ENCODE peak calls at places on chromosomes 16 and 17, in seven cellular contexts. K is endothelial cell of umbilical vein, T is HepG2, J is HCT116, Y is K562, R is GM23338, W is H1. S is an unnamed sample.

GRCh38 chr17:82571855-82572254 is 52.3 kb downstream of the FOXK2 start:
- DNase-seq in K (no peak), T (no peak), J (no peak), Y (no peak), R (no peak), W (no peak), S (no peak)

GRCh38 chr17:4594406-4595349 is 10.3 kb downstream of the SMTNL2 start:
- DNase-seq in K (no peak), T (no peak), J (no peak), Y (peak), R (peak), W (no peak), S (no peak)

GRCh38 chr17:82754297-82755208 is 2.7 kb downstream of the TBCD start:
- DNase-seq in K (no peak), T (no peak), J (peak), Y (peak), R (peak), W (peak), S (no peak)

GRCh38 chr16:12900599-12901203 is 697 bp upstream of the SHISA9 start:
- DNase-seq in K (no peak), T (no peak), J (no peak), Y (no peak), R (peak), W (no peak), S (no peak)

GRCh38 chr16:13540771-13541170 is 379.2 kb upstream of the ERCC4 start:
- DNase-seq in K (no peak), T (no peak), J (no peak), Y (no peak), R (no peak), W (no peak), S (no peak)

GRCh38 chr16:53457670-53458069 is 23.4 kb downstream of the RBL2 start:
- DNase-seq in K (no peak), T (no peak), J (no peak), Y (no peak), R (no peak), W (no peak), S (no peak)

GRCh38 chr17:28746611-28747045 is 2.8 kb downstream of the TRAF4 start:
- DNase-seq in K (peak), T (no peak), J (no peak), Y (no peak), R (peak), W (no peak), S (no peak)

GRCh38 chr17:49987290-49987585 is 7.8 kb downstream of the DLX3 start:
- DNase-seq in K (no peak), T (no peak), J (no peak), Y (no peak), R (peak), W (no peak), S (no peak)

GRCh38 chr16:2914233-2914632 is 2.5 kb downstream of the FLYWCH1 start:
- DNase-seq in K (no peak), T (no peak), J (no peak), Y (no peak), R (peak), W (no peak), S (no peak)

GRCh38 chr16:74677868-74678267 is 11.2 kb upstream of the RFWD3 start:
- DNase-seq in K (no peak), T (no peak), J (no peak), Y (no peak), R (no peak), W (no peak), S (no peak)

GRCh38 chr16:81224836-81225235 is 13.7 kb upstream of the BCO1 start:
- DNase-seq in K (no peak), T (no peak), J (no peak), Y (no peak), R (no peak), W (no peak), S (no peak)

GRCh38 chr17:27526603-27527002 is 70.4 kb downstream of the KSR1 start:
- DNase-seq in K (no peak), T (no peak), J (no peak), Y (peak), R (peak), W (no peak), S (no peak)

GRCh38 chr16:72246423-72246822 is 74.5 kb upstream of the PMFBP1 start:
- DNase-seq in K (no peak), T (no peak), J (no peak), Y (no peak), R (no peak), W (no peak), S (no peak)

GRCh38 chr17:43442711-43443110 is 41.1 kb upstream of the DHX8 start:
- DNase-seq in K (no peak), T (no peak), J (no peak), Y (no peak), R (no peak), W (no peak), S (no peak)

GRCh38 chr16:53561101-53561888 is 58.3 kb upstream of the AKTIP start:
- DNase-seq in K (no peak), T (no peak), J (no peak), Y (no peak), R (peak), W (peak), S (no peak)

GRCh38 chr17:78380370-78380769 is 1.9 kb downstream of the PGS1 start:
- DNase-seq in K (no peak), T (no peak), J (no peak), Y (no peak), R (no peak), W (no peak), S (no peak)

GRCh38 chr16:2486645-2487516 is 12.0 kb downstream of the TBC1D24 start:
- DNase-seq in K (no peak), T (no peak), J (no peak), Y (no peak), R (no peak), W (no peak), S (no peak)

GRCh38 chr17:69492410-69493071 is 78.0 kb downstream of the MAP2K6 start:
- DNase-seq in K (no peak), T (no peak), J (peak), Y (no peak), R (peak), W (peak), S (no peak)

GRCh38 chr16:27547134-27547533 is 2.6 kb downstream of the GTF3C1 start:
- DNase-seq in K (peak), T (no peak), J (no peak), Y (peak), R (no peak), W (no peak), S (no peak)

GRCh38 chr17:13593021-13593751 is 8.5 kb downstream of the HS3ST3A1 start:
- DNase-seq in K (no peak), T (no peak), J (no peak), Y (no peak), R (no peak), W (no peak), S (no peak)

GRCh38 chr17:50361561-50362480 is 11.2 kb downstream of the MRPL27 start:
- DNase-seq in K (peak), T (peak), J (peak), Y (peak), R (peak), W (peak), S (no peak)

DNA sequence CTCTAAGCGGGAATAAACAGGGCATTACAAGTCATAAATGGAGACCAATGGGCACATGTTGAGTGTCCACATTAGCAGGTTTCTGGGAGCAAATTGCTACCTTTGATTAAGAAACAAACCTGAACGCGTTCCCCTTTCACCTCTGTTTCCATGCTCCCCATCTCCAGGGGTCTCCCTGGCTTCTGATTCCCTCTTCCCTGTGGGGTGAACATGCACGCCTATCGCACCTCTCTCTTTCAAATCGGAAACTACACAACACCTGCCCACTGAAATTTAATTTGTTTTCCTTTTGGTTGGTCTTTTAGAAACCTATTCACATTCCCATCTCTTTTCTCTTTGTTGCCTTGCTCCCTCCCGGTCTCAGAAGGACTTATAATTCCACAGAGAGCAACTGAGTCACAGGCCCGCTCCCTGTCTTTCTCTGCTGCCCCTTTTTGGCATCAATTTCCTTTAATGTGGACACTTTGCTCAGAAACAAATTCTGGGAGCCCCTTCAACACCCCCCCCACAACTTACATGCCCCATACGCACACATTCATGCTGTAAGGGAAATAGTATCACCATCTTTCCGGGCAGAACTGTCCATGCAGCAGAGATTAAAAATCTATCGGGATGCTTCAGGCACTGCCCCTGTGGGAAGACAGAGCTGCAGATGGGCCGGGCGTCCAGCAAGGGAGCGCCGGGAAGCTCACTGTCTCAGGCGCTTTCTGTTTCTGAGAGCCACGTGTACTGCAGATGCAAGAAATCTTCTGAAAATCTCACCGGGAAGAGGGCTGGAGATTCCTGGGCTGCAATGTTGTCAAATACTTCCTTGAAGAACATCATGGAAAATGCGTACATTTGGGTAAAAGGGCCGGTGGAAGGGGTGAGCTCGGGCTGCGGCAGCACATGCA is 7.2 kb upstream of the FOXF1 start:
- DNase-seq in K (no peak), T (no peak), J (no peak), Y (no peak), R (no peak), W (no peak), S (no peak)
- TF ChIP-seq POLR2AphosphoS5 in K (no peak), T (no peak), J (no peak), Y (no peak), R (no peak), W (no peak), S (no peak)

GRCh38 chr17:79813826-79814623 is 17.1 kb upstream of the CBX8 start:
- DNase-seq in K (no peak), T (no peak), J (no peak), Y (no peak), R (peak), W (no peak), S (no peak)
- TF ChIP-seq EZH2 in K (no peak), T (no peak), J (no peak), Y (no peak), R (peak), W (no peak), S (no peak)

GRCh38 chr17:7260601-7261376 is 1.5 kb downstream of the CLDN7 start:
- DNase-seq in K (no peak), T (no peak), J (no peak), Y (no peak), R (peak), W (no peak), S (no peak)
- H3K4me3 ChIP-seq in K (peak), T (no peak), J (peak), Y (no peak), R (peak), W (peak), S (no peak)

GRCh38 chr17:57338257-57338919 is 82.1 kb downstream of the MSI2 start:
- DNase-seq in K (no peak), T (no peak), J (no peak), Y (peak), R (peak), W (no peak), S (no peak)
- TF ChIP-seq POLR2AphosphoS5 in K (no peak), T (no peak), J (no peak), Y (no peak), R (no peak), W (no peak), S (no peak)

DNA sequence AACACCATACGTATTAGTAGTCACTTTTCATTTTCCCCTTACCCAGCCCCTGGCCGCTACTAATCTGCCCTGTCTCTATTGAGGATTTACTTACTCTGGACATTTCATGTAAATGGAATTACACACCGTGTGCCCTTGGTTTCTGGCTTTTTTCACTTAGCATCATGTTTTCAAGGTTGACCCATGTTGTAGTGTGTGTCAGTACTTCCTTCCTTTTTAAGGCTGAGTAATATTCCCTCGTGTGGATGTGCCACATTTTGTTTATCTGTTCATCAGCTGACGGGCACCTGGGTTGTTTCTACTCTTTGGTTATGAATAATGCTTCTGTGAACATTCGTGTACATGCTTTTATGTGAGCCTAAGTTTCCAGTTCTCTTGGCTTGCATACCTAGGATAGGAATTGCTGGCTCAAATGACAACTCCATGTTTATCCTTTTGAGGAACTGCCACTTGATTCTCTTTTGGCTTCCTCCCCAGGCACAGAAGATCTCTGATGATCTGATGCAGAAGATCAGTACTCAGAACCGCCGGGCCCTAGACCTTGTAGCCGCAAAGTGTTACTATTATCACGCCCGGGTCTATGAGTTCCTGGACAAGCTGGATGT is 7.7 kb downstream of the PSMD3 start:
- DNase-seq in K (no peak), T (no peak), J (no peak), Y (no peak), R (no peak), W (no peak), S (no peak)
- TF ChIP-seq EZH2 in K (no peak), T (no peak), J (no peak), Y (no peak), R (no peak), W (no peak), S (no peak)

GRCh38 chr16:84828322-84828721 is 8.5 kb downstream of the CRISPLD2 start:
- DNase-seq in K (no peak), T (no peak), J (no peak), Y (no peak), R (no peak), W (no peak), S (no peak)

GRCh38 chr16:84825896-84826557 is 6.2 kb downstream of the CRISPLD2 start:
- DNase-seq in K (no peak), T (no peak), J (no peak), Y (no peak), R (no peak), W (no peak), S (no peak)

GRCh38 chr16:84827897-84828296 is 8.1 kb downstream of the CRISPLD2 start:
- DNase-seq in K (no peak), T (no peak), J (no peak), Y (no peak), R (no peak), W (no peak), S (no peak)

GRCh38 chr16:84827131-84827574 is 7.4 kb downstream of the CRISPLD2 start:
- DNase-seq in K (no peak), T (no peak), J (no peak), Y (no peak), R (no peak), W (no peak), S (no peak)

GRCh38 chr16:84826558-84826941 is 6.8 kb downstream of the CRISPLD2 start:
- DNase-seq in K (no peak), T (no peak), J (no peak), Y (no peak), R (no peak), W (no peak), S (no peak)
- H3K4me3 ChIP-seq in K (no peak), T (no peak), J (no peak), Y (no peak), R (no peak), W (no peak), S (no peak)

GRCh38 chr17:2967515-2967914 is 95.9 kb downstream of the OR1D5 start:
- DNase-seq in K (no peak), T (no peak), J (no peak), Y (no peak), R (no peak), W (no peak), S (no peak)
- TF ChIP-seq POLR2AphosphoS5 in K (no peak), T (no peak), J (no peak), Y (no peak), R (no peak), W (no peak), S (no peak)